ENCODE peak calls at places on chromosomes 5 and 9, in nine cellular contexts. One of them, this sample, is unnamed.

GRCh38 chr9:6905850-6906375 is 148.1 kb downstream of the KDM4C start:
- DNase-seq in COLO829: no peak
- DNase-seq in progenitor cell of endocrine pancreas: no peak
- DNase-seq in ascending aorta: no peak
- DNase-seq in heart left ventricle: no peak
- DNase-seq in adipocyte: no peak
- DNase-seq in dorsolateral prefrontal cortex: no peak
- DNase-seq in stimulated activated CD4-positive, alpha-beta T cell treated with anti-CD3 and anti-CD28 coated beads, TNF-alpha, amount 100 ng/mL, for 48 hours: no peak
- DNase-seq in endothelial cell of umbilical vein: no peak
- DNase-seq in this sample: no peak

GRCh38 chr5:169762338-169763095 is 125.4 kb downstream of the DOCK2 start:
- DNase-seq in COLO829: peak; percentile 61
- DNase-seq in progenitor cell of endocrine pancreas: no peak
- DNase-seq in ascending aorta: no peak
- DNase-seq in heart left ventricle: no peak
- DNase-seq in adipocyte: peak; percentile 24
- DNase-seq in dorsolateral prefrontal cortex: no peak
- DNase-seq in stimulated activated CD4-positive, alpha-beta T cell treated with anti-CD3 and anti-CD28 coated beads, TNF-alpha, amount 100 ng/mL, for 48 hours: no peak
- DNase-seq in endothelial cell of umbilical vein: no peak
- DNase-seq in this sample: peak; percentile 66

GRCh38 chr5:122880749-122881148 is 35.3 kb downstream of the SNX24 start:
- DNase-seq in COLO829: no peak
- DNase-seq in progenitor cell of endocrine pancreas: no peak
- DNase-seq in ascending aorta: no peak
- DNase-seq in heart left ventricle: no peak
- DNase-seq in adipocyte: no peak
- DNase-seq in dorsolateral prefrontal cortex: no peak
- DNase-seq in stimulated activated CD4-positive, alpha-beta T cell treated with anti-CD3 and anti-CD28 coated beads, TNF-alpha, amount 100 ng/mL, for 48 hours: no peak
- DNase-seq in endothelial cell of umbilical vein: no peak
- DNase-seq in this sample: peak; percentile 15

GRCh38 chr5:179818746-179819295 is 1.9 kb upstream of the SQSTM1 start:
- DNase-seq in COLO829: peak; percentile 72
- DNase-seq in progenitor cell of endocrine pancreas: peak; percentile 80
- DNase-seq in ascending aorta: peak; percentile 88
- DNase-seq in heart left ventricle: peak; percentile 97
- DNase-seq in adipocyte: peak; percentile 97
- DNase-seq in dorsolateral prefrontal cortex: peak; percentile 91
- DNase-seq in stimulated activated CD4-positive, alpha-beta T cell treated with anti-CD3 and anti-CD28 coated beads, TNF-alpha, amount 100 ng/mL, for 48 hours: peak; percentile 68
- DNase-seq in endothelial cell of umbilical vein: peak; percentile 95
- DNase-seq in this sample: peak; percentile 88

GRCh38 chr5:111779260-111780254 is 22.6 kb upstream of the NREP start:
- DNase-seq in COLO829: no peak
- DNase-seq in progenitor cell of endocrine pancreas: no peak
- DNase-seq in ascending aorta: no peak
- DNase-seq in heart left ventricle: no peak
- DNase-seq in adipocyte: peak; percentile 46
- DNase-seq in dorsolateral prefrontal cortex: no peak
- DNase-seq in stimulated activated CD4-positive, alpha-beta T cell treated with anti-CD3 and anti-CD28 coated beads, TNF-alpha, amount 100 ng/mL, for 48 hours: no peak
- DNase-seq in endothelial cell of umbilical vein: peak; percentile 7
- DNase-seq in this sample: peak; percentile 21

GRCh38 chr9:18703086-18703750 is 229.3 kb downstream of the ADAMTSL1 start:
- DNase-seq in COLO829: no peak
- DNase-seq in progenitor cell of endocrine pancreas: no peak
- DNase-seq in ascending aorta: no peak
- DNase-seq in heart left ventricle: no peak
- DNase-seq in adipocyte: no peak
- DNase-seq in dorsolateral prefrontal cortex: no peak
- DNase-seq in stimulated activated CD4-positive, alpha-beta T cell treated with anti-CD3 and anti-CD28 coated beads, TNF-alpha, amount 100 ng/mL, for 48 hours: no peak
- DNase-seq in endothelial cell of umbilical vein: no peak
- DNase-seq in this sample: no peak

GRCh38 chr9:114409103-114409780 is 21.5 kb upstream of the AKNA start:
- DNase-seq in COLO829: peak; percentile 66
- DNase-seq in progenitor cell of endocrine pancreas: no peak
- DNase-seq in ascending aorta: no peak
- DNase-seq in heart left ventricle: no peak
- DNase-seq in adipocyte: no peak
- DNase-seq in dorsolateral prefrontal cortex: no peak
- DNase-seq in stimulated activated CD4-positive, alpha-beta T cell treated with anti-CD3 and anti-CD28 coated beads, TNF-alpha, amount 100 ng/mL, for 48 hours: no peak
- DNase-seq in endothelial cell of umbilical vein: no peak
- DNase-seq in this sample: peak; percentile 52

GRCh38 chr9:134167530-134167931 is 3.2 kb upstream of the RNU6ATAC start:
- DNase-seq in COLO829: peak; percentile 61
- DNase-seq in progenitor cell of endocrine pancreas: no peak
- DNase-seq in ascending aorta: no peak
- DNase-seq in heart left ventricle: no peak
- DNase-seq in adipocyte: peak; percentile 56
- DNase-seq in dorsolateral prefrontal cortex: no peak
- DNase-seq in stimulated activated CD4-positive, alpha-beta T cell treated with anti-CD3 and anti-CD28 coated beads, TNF-alpha, amount 100 ng/mL, for 48 hours: no peak
- DNase-seq in endothelial cell of umbilical vein: no peak
- DNase-seq in this sample: no peak

GRCh38 chr9:8800196-8800595 is 1000.6 kb upstream of the DMAC1 start:
- DNase-seq in COLO829: no peak
- DNase-seq in progenitor cell of endocrine pancreas: no peak
- DNase-seq in ascending aorta: no peak
- DNase-seq in heart left ventricle: no peak
- DNase-seq in adipocyte: no peak
- DNase-seq in dorsolateral prefrontal cortex: no peak
- DNase-seq in stimulated activated CD4-positive, alpha-beta T cell treated with anti-CD3 and anti-CD28 coated beads, TNF-alpha, amount 100 ng/mL, for 48 hours: no peak
- DNase-seq in endothelial cell of umbilical vein: no peak
- DNase-seq in this sample: no peak

GRCh38 chr9:127723013-127723412 is 7.1 kb downstream of the TTC16 start:
- DNase-seq in COLO829: no peak
- DNase-seq in progenitor cell of endocrine pancreas: no peak
- DNase-seq in ascending aorta: no peak
- DNase-seq in heart left ventricle: no peak
- DNase-seq in adipocyte: no peak
- DNase-seq in dorsolateral prefrontal cortex: no peak
- DNase-seq in stimulated activated CD4-positive, alpha-beta T cell treated with anti-CD3 and anti-CD28 coated beads, TNF-alpha, amount 100 ng/mL, for 48 hours: no peak
- DNase-seq in endothelial cell of umbilical vein: no peak
- DNase-seq in this sample: no peak